ENCODE peak calls at places on chromosomes 12 and 14, in four cellular contexts. N is lung, V is Daoy, M is lower leg skin. P is an unnamed sample.

GRCh38 chr14:93016275-93016845 is 93.4 kb downstream of the CHGA start:
- DNase-seq in V (no peak), M (no peak), N (no peak), P (no peak)

GRCh38 chr14:23801766-23802165 is 151.8 kb upstream of the DHRS4 start:
- DNase-seq in M (no peak), V (no peak), N (no peak), P (no peak)

GRCh38 chr14:90624732-90625444 is 191.3 kb downstream of the TTC7B start:
- DNase-seq in M (no peak), V (no peak), N (no peak), P (no peak)

GRCh38 chr12:65725376-65725775 is 98.9 kb upstream of the HMGA2 start:
- DNase-seq in N (no peak), V (peak), M (no peak), P (no peak)

GRCh38 chr12:66603981-66604380 is 74.9 kb downstream of the GRIP1 start:
- DNase-seq in M (no peak), N (no peak), V (no peak), P (no peak)

GRCh38 chr14:22613091-22613695 is 15.1 kb downstream of the ABHD4 start:
- DNase-seq in N (no peak), V (no peak), M (no peak), P (no peak)

GRCh38 chr12:39958377-39958776 is 147.5 kb downstream of the SLC2A13 start:
- DNase-seq in M (no peak), V (peak), N (no peak), P (no peak)

GRCh38 chr12:116266220-116266619 is 11.3 kb downstream of the MED13L start:
- DNase-seq in M (no peak), N (no peak), V (peak), P (no peak)

GRCh38 chr12:88336071-88336768 is 194.1 kb downstream of the TMTC3 start:
- DNase-seq in V (no peak), M (no peak), N (no peak), P (no peak)

P was measured in head of caudate nucleus.